ENCODE peak calls at places on chromosome 1, in five cellular contexts. One of them, this sample, is unnamed.

GRCh38 chr1:145935708-145936107 is 8.4 kb upstream of the RBM8A start:
- ATAC-seq in K562: no peak
- ATAC-seq in HepG2: no peak
- ATAC-seq in upper lobe of left lung: no peak
- ATAC-seq in GM12878: no peak
- ATAC-seq in this sample: no peak

GRCh38 chr1:202214089-202214843 is 20.7 kb downstream of the LGR6 start:
- ATAC-seq in K562: no peak
- ATAC-seq in HepG2: no peak
- ATAC-seq in upper lobe of left lung: no peak
- ATAC-seq in GM12878: no peak
- ATAC-seq in this sample: no peak

GRCh38 chr1:42320689-42321088 is 14.3 kb downstream of the FOXJ3 start:
- ATAC-seq in K562: no peak
- ATAC-seq in HepG2: no peak
- ATAC-seq in upper lobe of left lung: no peak
- ATAC-seq in GM12878: no peak
- ATAC-seq in this sample: no peak

GRCh38 chr1:230464618-230465017 is 38.5 kb upstream of the PGBD5 start:
- ATAC-seq in K562: no peak
- ATAC-seq in HepG2: no peak
- ATAC-seq in upper lobe of left lung: no peak
- ATAC-seq in GM12878: no peak
- ATAC-seq in this sample: no peak

GRCh38 chr1:56077223-56077622 is 502.1 kb downstream of the PLPP3 start:
- ATAC-seq in K562: no peak
- ATAC-seq in HepG2: no peak
- ATAC-seq in upper lobe of left lung: no peak
- ATAC-seq in GM12878: no peak
- ATAC-seq in this sample: peak

GRCh38 chr1:204958325-204959307 is 84.4 kb upstream of the CNTN2 start:
- ATAC-seq in K562: no peak
- ATAC-seq in HepG2: no peak
- ATAC-seq in upper lobe of left lung: no peak
- ATAC-seq in GM12878: no peak
- ATAC-seq in this sample: no peak

GRCh38 chr1:94608142-94608851 is 66.7 kb upstream of the F3 start:
- ATAC-seq in K562: no peak
- ATAC-seq in HepG2: peak
- ATAC-seq in upper lobe of left lung: peak
- ATAC-seq in GM12878: no peak
- ATAC-seq in this sample: no peak

GRCh38 chr1:221845650-221846371 is 103.9 kb upstream of the DUSP10 start:
- ATAC-seq in K562: no peak
- ATAC-seq in HepG2: peak
- ATAC-seq in upper lobe of left lung: no peak
- ATAC-seq in GM12878: no peak
- ATAC-seq in this sample: peak

GRCh38 chr1:28340221-28340974 is 11.6 kb downstream of the MED18 start:
- ATAC-seq in K562: peak
- ATAC-seq in HepG2: no peak
- ATAC-seq in upper lobe of left lung: no peak
- ATAC-seq in GM12878: no peak
- ATAC-seq in this sample: no peak

GRCh38 chr1:203754455-203754864 is 10.5 kb upstream of the LAX1 start:
- ATAC-seq in K562: no peak
- ATAC-seq in HepG2: no peak
- ATAC-seq in upper lobe of left lung: no peak
- ATAC-seq in GM12878: peak
- ATAC-seq in this sample: no peak

GRCh38 chr1:221418346-221418745 is 323.5 kb downstream of the DUSP10 start:
- ATAC-seq in K562: no peak
- ATAC-seq in HepG2: no peak
- ATAC-seq in upper lobe of left lung: no peak
- ATAC-seq in GM12878: no peak
- ATAC-seq in this sample: no peak

GRCh38 chr1:109131059-109131458 is 17.1 kb downstream of the ELAPOR1 start:
- ATAC-seq in K562: no peak
- ATAC-seq in HepG2: no peak
- ATAC-seq in upper lobe of left lung: no peak
- ATAC-seq in GM12878: peak
- ATAC-seq in this sample: no peak

GRCh38 chr1:54284781-54285563 is 85.0 kb downstream of the MRPL37 start:
- ATAC-seq in K562: peak
- ATAC-seq in HepG2: no peak
- ATAC-seq in upper lobe of left lung: no peak
- ATAC-seq in GM12878: no peak
- ATAC-seq in this sample: no peak

GRCh38 chr1:8047686-8048522 is 21.8 kb upstream of the ERRFI1 start:
- ATAC-seq in K562: no peak
- ATAC-seq in HepG2: no peak
- ATAC-seq in upper lobe of left lung: no peak
- ATAC-seq in GM12878: no peak
- ATAC-seq in this sample: peak

GRCh38 chr1:193355654-193356053 is 169.2 kb upstream of the B3GALT2 start:
- ATAC-seq in K562: no peak
- ATAC-seq in HepG2: peak
- ATAC-seq in upper lobe of left lung: no peak
- ATAC-seq in GM12878: no peak
- ATAC-seq in this sample: no peak

GRCh38 chr1:151158311-151158710 is 1.9 kb downstream of the TNFAIP8L2 start:
- ATAC-seq in K562: no peak
- ATAC-seq in HepG2: no peak
- ATAC-seq in upper lobe of left lung: no peak
- ATAC-seq in GM12878: no peak
- ATAC-seq in this sample: no peak

GRCh38 chr1:183676515-183677189 is 23.5 kb upstream of the APOBEC4 start:
- ATAC-seq in K562: no peak
- ATAC-seq in HepG2: peak
- ATAC-seq in upper lobe of left lung: no peak
- ATAC-seq in GM12878: peak
- ATAC-seq in this sample: peak

GRCh38 chr1:208141793-208142192 is 102.4 kb downstream of the PLXNA2 start:
- ATAC-seq in K562: peak
- ATAC-seq in HepG2: no peak
- ATAC-seq in upper lobe of left lung: no peak
- ATAC-seq in GM12878: no peak
- ATAC-seq in this sample: peak

GRCh38 chr1:113055570-113055969 is 17.4 kb upstream of the LRIG2 start:
- ATAC-seq in K562: no peak
- ATAC-seq in HepG2: no peak
- ATAC-seq in upper lobe of left lung: no peak
- ATAC-seq in GM12878: no peak
- ATAC-seq in this sample: no peak

GRCh38 chr1:231949277-231950122 is 322.9 kb downstream of the DISC1 start:
- ATAC-seq in K562: no peak
- ATAC-seq in HepG2: no peak
- ATAC-seq in upper lobe of left lung: peak
- ATAC-seq in GM12878: no peak
- ATAC-seq in this sample: peak

GRCh38 chr1:53821380-53821779 is 16.7 kb downstream of the NDC1 start:
- ATAC-seq in K562: peak
- ATAC-seq in HepG2: peak
- ATAC-seq in upper lobe of left lung: no peak
- ATAC-seq in GM12878: peak
- ATAC-seq in this sample: no peak

GRCh38 chr1:147105909-147106308 is 66.4 kb downstream of the PRKAB2 start:
- ATAC-seq in K562: no peak
- ATAC-seq in HepG2: no peak
- ATAC-seq in upper lobe of left lung: no peak
- ATAC-seq in GM12878: no peak
- ATAC-seq in this sample: no peak

GRCh38 chr1:67134692-67135091 is at the start of gene C1orf141:
- ATAC-seq in K562: no peak
- ATAC-seq in HepG2: no peak
- ATAC-seq in upper lobe of left lung: no peak
- ATAC-seq in GM12878: no peak
- ATAC-seq in this sample: no peak

GRCh38 chr1:83632906-83633305 is 366.0 kb downstream of the TTLL7 start:
- ATAC-seq in K562: no peak
- ATAC-seq in HepG2: no peak
- ATAC-seq in upper lobe of left lung: no peak
- ATAC-seq in GM12878: no peak
- ATAC-seq in this sample: no peak

GRCh38 chr1:178151831-178152230 is 57.9 kb downstream of the RASAL2 start:
- ATAC-seq in K562: no peak
- ATAC-seq in HepG2: no peak
- ATAC-seq in upper lobe of left lung: no peak
- ATAC-seq in GM12878: no peak
- ATAC-seq in this sample: no peak

GRCh38 chr1:47243910-47244309 is 11.9 kb upstream of the TAL1 start:
- ATAC-seq in K562: peak
- ATAC-seq in HepG2: no peak
- ATAC-seq in upper lobe of left lung: no peak
- ATAC-seq in GM12878: no peak
- ATAC-seq in this sample: no peak

GRCh38 chr1:199182151-199182843 is 543.5 kb downstream of the PTPRC start:
- ATAC-seq in K562: no peak
- ATAC-seq in HepG2: no peak
- ATAC-seq in upper lobe of left lung: no peak
- ATAC-seq in GM12878: peak
- ATAC-seq in this sample: no peak

DNA sequence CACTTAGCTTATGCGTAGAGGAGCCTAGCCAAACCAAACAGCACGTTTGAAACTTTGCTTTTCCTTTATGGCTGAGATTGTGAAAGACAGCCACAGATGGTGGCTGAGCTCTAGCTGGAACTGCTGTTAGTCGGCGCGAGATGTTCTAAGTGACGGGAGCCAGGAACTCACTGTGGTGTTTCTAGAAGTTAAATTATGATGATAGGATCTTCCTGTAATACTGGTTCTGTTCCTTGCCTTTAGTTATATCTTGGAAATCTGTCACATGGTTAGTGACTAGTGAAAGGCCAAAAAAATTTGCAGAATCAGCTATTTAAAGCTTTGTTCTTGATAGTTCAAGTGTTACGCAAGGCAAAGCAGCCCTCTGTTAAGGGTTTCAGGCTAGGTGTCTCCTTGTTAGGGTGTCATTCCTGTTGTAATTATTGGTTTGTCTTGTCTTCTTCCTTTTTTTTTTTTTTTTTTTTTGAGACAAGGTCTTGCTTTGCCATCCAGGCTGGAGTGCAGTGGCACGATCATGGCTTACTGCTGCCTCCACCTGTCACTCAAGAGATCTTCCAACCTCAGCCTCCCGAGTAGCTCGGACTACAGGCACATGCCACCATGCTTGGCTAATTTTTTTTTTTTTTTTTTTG is 22.6 kb downstream of the AK4 start:
- ATAC-seq in K562: no peak
- ATAC-seq in HepG2: peak
- ATAC-seq in upper lobe of left lung: no peak
- ATAC-seq in GM12878: no peak
- ATAC-seq in this sample: peak
- TF ChIP-seq POLR2AphosphoS5 in K562: no peak
- TF ChIP-seq POLR2AphosphoS5 in HepG2: no peak
- TF ChIP-seq POLR2AphosphoS5 in upper lobe of left lung: no peak
- TF ChIP-seq POLR2AphosphoS5 in GM12878: no peak
- TF ChIP-seq POLR2AphosphoS5 in this sample: peak

GRCh38 chr1:29444081-29444715 is 207.9 kb downstream of the PTPRU start:
- ATAC-seq in K562: no peak
- ATAC-seq in HepG2: no peak
- ATAC-seq in upper lobe of left lung: peak
- ATAC-seq in GM12878: no peak
- ATAC-seq in this sample: no peak

GRCh38 chr1:29445330-29445729 is 209.0 kb downstream of the PTPRU start:
- ATAC-seq in K562: no peak
- ATAC-seq in HepG2: no peak
- ATAC-seq in upper lobe of left lung: no peak
- ATAC-seq in GM12878: no peak
- ATAC-seq in this sample: no peak

GRCh38 chr1:29444782-29445325 is 208.5 kb downstream of the PTPRU start:
- ATAC-seq in K562: no peak
- ATAC-seq in HepG2: no peak
- ATAC-seq in upper lobe of left lung: no peak
- ATAC-seq in GM12878: no peak
- ATAC-seq in this sample: no peak

GRCh38 chr1:29448456-29449317 is 212.4 kb downstream of the PTPRU start:
- ATAC-seq in K562: no peak
- ATAC-seq in HepG2: peak
- ATAC-seq in upper lobe of left lung: no peak
- ATAC-seq in GM12878: no peak
- ATAC-seq in this sample: no peak

DNA sequence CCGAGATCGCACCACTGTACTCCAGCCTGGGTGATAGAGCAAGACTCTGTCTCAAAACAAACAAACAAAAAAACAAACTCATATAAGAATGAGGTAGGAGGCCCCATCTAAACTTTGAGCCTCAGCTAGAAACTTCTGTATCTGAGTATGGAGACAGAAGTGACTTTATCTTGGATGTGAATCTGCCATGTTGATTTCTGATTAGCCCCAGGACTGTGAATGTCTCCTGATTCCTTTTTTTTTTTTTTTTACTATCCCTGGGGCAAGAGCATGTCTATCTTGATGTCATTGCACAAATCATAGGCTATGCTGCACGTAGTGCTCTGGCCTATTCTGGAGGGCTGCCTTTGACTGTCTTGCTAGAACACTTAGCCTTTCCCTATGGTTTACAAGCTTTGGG is 211.0 kb downstream of the PTPRU start:
- ATAC-seq in K562: no peak
- ATAC-seq in HepG2: no peak
- ATAC-seq in upper lobe of left lung: no peak
- ATAC-seq in GM12878: no peak
- ATAC-seq in this sample: no peak
- TF ChIP-seq EP300 in K562: no peak
- TF ChIP-seq EP300 in HepG2: no peak
- TF ChIP-seq EP300 in upper lobe of left lung: no peak
- TF ChIP-seq EP300 in GM12878: no peak
- TF ChIP-seq EP300 in this sample: no peak

GRCh38 chr1:59696421-59697115 is 118.2 kb upstream of the HOOK1 start:
- ATAC-seq in K562: no peak
- ATAC-seq in HepG2: no peak
- ATAC-seq in upper lobe of left lung: peak
- ATAC-seq in GM12878: peak
- ATAC-seq in this sample: no peak
- H3K4me3 ChIP-seq in K562: no peak
- H3K4me3 ChIP-seq in HepG2: no peak
- H3K4me3 ChIP-seq in upper lobe of left lung: no peak
- H3K4me3 ChIP-seq in GM12878: no peak
- H3K4me3 ChIP-seq in this sample: no peak

DNA sequence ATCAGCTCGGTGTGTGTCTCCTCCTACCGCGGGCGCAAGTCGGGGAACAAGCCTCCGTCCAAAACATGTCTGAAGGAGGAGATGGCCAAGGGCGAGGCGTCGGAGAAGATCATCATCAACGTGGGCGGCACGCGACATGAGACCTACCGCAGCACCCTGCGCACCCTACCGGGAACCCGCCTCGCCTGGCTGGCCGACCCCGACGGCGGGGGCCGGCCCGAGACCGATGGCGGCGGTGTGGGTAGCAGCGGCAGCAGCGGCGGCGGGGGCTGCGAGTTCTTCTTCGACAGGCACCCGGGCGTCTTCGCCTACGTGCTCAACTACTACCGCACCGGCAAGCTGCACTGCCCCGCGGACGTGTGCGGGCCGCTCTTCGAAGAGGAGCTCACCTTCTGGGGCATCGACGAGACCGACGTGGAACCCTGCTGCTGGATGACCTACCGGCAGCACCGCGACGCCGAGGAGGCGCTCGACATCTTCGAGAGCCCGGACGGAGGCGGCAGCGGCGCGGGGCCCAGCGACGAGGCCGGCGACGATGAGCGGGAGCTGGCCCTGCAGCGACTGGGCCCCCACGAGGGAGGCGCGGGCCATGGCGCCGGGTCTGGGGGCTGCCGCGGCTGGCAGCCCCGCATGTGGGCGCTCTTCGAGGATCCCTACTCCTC is 1.5 kb downstream of the KCNC4 start:
- ATAC-seq in K562: no peak
- ATAC-seq in HepG2: no peak
- ATAC-seq in upper lobe of left lung: no peak
- ATAC-seq in GM12878: peak
- ATAC-seq in this sample: no peak
- TF ChIP-seq POLR2AphosphoS5 in K562: no peak
- TF ChIP-seq POLR2AphosphoS5 in HepG2: no peak
- TF ChIP-seq POLR2AphosphoS5 in upper lobe of left lung: no peak
- TF ChIP-seq POLR2AphosphoS5 in GM12878: no peak
- TF ChIP-seq POLR2AphosphoS5 in this sample: no peak

This sample was measured in gastroesophageal sphincter.